ENCODE peak calls at places on chromosomes 16 and 17, in seven cellular contexts. O, R, Y, L, S, I and W are unnamed samples.

GRCh38 chr17:410674-411401 is 58.2 kb upstream of the RPH3AL start:
- DNase-seq in O (no peak), R (peak; percentile 85), Y (peak; percentile 14), L (no peak), S (no peak), I (peak; percentile 20), W (no peak)

GRCh38 chr17:14214271-14214670 is 22.4 kb downstream of the CDRT15 start:
- DNase-seq in O (no peak), R (no peak), Y (no peak), L (no peak), S (no peak), I (no peak), W (no peak)

GRCh38 chr16:48892884-48893283 is 282.9 kb upstream of the N4BP1 start:
- DNase-seq in O (peak; percentile 19), R (no peak), Y (no peak), L (no peak), S (no peak), I (no peak), W (no peak)

GRCh38 chr17:77493901-77494663 is 353.3 kb downstream of the SEC14L1 start:
- DNase-seq in O (no peak), R (no peak), Y (no peak), L (peak; percentile 43), S (no peak), I (peak; percentile 11), W (no peak)

GRCh38 chr16:1920727-1921155 is 2.5 kb upstream of the HS3ST6 start:
- DNase-seq in O (no peak), R (peak; percentile 60), Y (peak; percentile 42), L (no peak), S (no peak), I (no peak), W (no peak)

GRCh38 chr16:14405611-14406537 is 224.2 kb downstream of the PARN start:
- DNase-seq in O (no peak), R (peak; percentile 34), Y (no peak), L (peak; percentile 67), S (no peak), I (no peak), W (peak; percentile 67)

GRCh38 chr17:18968945-18969887 is 17.3 kb downstream of the SLC5A10 start:
- DNase-seq in O (no peak), R (peak; percentile 30), Y (no peak), L (no peak), S (no peak), I (no peak), W (no peak)

GRCh38 chr17:4899341-4900230 is at the start of gene C17orf107:
- DNase-seq in O (no peak), R (peak; percentile 99), Y (peak; percentile 78), L (peak; percentile 90), S (peak; percentile 20), I (peak; percentile 82), W (peak; percentile 94)

GRCh38 chr17:76537578-76538280 is at the start of gene CYGB:
- DNase-seq in O (no peak), R (no peak), Y (no peak), L (no peak), S (no peak), I (peak; percentile 53), W (no peak)

GRCh38 chr16:22816475-22816874 is 2.5 kb downstream of the HS3ST2 start:
- DNase-seq in O (no peak), R (no peak), Y (no peak), L (no peak), S (no peak), I (no peak), W (no peak)

GRCh38 chr16:3123986-3124886 is 10.6 kb upstream of the ZNF213 start:
- DNase-seq in O (peak; percentile 85), R (peak; percentile 99), Y (peak; percentile 98), L (peak; percentile 98), S (peak; percentile 74), I (peak; percentile 94), W (peak; percentile 96)
- TF ChIP-seq CTCF in O (peak; percentile 21), R (peak; percentile 52), Y (no peak), L (no peak), S (peak; percentile 31), I (peak; percentile 5), W (peak; percentile 19)

DNA sequence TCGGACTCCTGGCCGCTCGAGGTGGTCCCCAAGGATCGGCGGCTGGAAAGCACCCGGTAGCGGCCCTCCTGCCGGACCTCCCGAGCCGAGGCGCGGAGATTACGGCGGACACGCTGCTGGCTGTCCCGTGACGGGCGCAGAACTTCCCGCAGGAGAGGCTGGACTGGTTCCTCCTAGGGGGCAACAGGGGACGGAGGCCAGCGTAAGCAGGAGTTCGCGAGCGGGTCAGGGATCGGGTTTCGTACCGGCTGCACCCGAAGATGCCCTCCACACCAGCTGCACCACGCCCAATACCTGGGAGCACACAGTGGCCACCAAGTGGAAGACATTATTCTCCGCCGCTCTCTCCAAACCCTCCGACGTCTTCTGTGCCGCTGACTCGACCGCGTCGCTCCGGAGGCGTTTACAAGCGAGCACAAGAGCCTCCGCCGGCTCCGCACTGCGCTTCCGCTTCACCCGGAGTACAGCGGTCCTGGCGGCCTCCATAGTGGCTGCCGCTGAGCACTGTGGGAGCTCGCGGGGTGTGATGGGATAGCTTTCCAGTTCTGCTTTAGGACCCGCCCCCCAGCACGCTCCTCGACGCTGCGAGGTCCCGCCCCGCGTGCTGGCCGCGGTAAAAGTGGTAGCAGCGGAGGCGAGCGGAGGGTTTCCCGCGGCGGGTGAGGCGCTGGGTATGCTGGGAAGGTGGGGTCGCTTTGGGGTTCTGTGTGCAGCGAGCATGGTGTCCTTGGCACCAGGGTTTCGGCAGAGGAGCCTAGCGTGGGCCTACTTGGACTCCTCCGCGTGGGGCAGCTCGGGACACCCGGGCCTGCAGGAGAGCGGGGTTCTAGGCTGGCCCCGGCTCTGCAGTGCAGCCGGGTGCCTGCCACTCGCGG is at the start of the genes PRMT7 and SLC7A6OS:
- DNase-seq in O (peak; percentile 74), R (peak; percentile 96), Y (peak; percentile 91), L (peak; percentile 93), S (peak; percentile 54), I (peak; percentile 84), W (peak; percentile 97)
- TF ChIP-seq CTCF in O (no peak), R (no peak), Y (no peak), L (peak; percentile 21), S (no peak), I (peak; percentile 61), W (no peak)

GRCh38 chr17:9931144-9931543 is 26.1 kb upstream of the RCVRN start:
- DNase-seq in O (no peak), R (no peak), Y (no peak), L (no peak), S (no peak), I (no peak), W (no peak)

GRCh38 chr17:9929873-9930272 is 24.8 kb upstream of the RCVRN start:
- DNase-seq in O (no peak), R (no peak), Y (no peak), L (no peak), S (no peak), I (peak; percentile 50), W (no peak)

GRCh38 chr17:9926150-9926804 is 21.2 kb upstream of the RCVRN start:
- DNase-seq in O (no peak), R (no peak), Y (no peak), L (no peak), S (no peak), I (no peak), W (no peak)

GRCh38 chr17:9925457-9925856 is 20.4 kb upstream of the RCVRN start:
- DNase-seq in O (no peak), R (no peak), Y (no peak), L (no peak), S (no peak), I (no peak), W (no peak)

GRCh38 chr17:9928601-9929341 is 23.7 kb upstream of the RCVRN start:
- DNase-seq in O (peak; percentile 66), R (no peak), Y (no peak), L (no peak), S (peak; percentile 63), I (peak; percentile 56), W (no peak)
- TF ChIP-seq CTCF in O (peak; percentile 75), R (no peak), Y (no peak), L (peak; percentile 36), S (peak; percentile 66), I (no peak), W (peak; percentile 31)

DNA sequence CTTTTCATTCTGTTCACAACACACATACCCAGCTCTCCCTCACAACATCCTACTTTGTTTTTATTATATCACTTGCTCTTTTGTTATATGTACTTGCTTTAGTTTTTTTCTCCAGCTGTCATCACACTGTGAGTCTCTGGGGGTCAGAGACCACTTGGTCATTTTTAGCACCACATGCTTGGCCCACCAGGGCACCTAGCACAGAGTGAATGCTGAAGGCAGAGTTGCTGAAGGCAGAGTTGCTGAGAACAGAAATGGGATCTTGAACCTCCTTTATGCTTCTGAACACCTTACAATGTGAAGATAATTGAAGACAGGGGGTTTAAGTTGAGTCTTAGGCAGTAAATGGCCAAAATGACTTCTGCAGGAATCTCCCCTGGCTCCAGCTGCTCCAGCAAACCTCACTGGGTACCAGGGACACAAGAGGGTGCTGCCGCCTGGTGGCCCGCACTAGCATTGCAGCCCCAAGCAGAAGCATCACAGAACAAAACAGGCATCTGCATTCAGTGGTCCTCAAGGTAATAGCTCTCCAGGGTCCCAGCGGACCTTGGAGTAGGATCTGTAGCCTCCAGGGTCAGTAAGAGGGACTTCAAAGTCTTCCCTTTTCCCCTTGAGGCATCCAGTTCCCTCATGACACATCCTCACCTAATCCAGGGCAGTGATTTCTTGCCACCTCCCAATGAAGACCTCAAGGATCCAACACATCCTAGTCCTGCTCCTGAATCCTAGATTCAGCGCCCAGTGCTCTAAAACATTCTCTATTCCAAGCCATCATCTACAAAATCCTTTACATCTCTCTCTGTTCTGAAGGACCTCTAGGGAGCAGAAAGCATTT is 1972.6 kb downstream of the TP53TG3F start:
- DNase-seq in O (no peak), R (peak; percentile 33), Y (no peak), L (no peak), S (no peak), I (no peak), W (no peak)
- TF ChIP-seq CTCF in O (peak; percentile 66), R (peak; percentile 67), Y (no peak), L (no peak), S (peak; percentile 23), I (no peak), W (peak; percentile 69)